ENCODE peak calls at places on chromosomes 6 and 20, in ten cellular contexts. V, P, U, N, H, L, G, E, I and B are unnamed samples.
A peak's percentile ranks its signal among the peaks of the same experiment; 100 is the strongest.

GRCh38 chr6:160215232-160215631 is 43.4 kb downstream of the SLC22A2 start:
- DNase-seq in V (no peak), P (no peak), U (no peak), N (no peak), H (no peak), L (no peak), G (no peak), E (no peak), I (no peak), B (no peak)

GRCh38 chr6:28811873-28812272 is 111.9 kb downstream of the TRIM27 start:
- DNase-seq in V (no peak), P (no peak), U (no peak), N (no peak), H (no peak), L (no peak), G (no peak), E (no peak), I (no peak), B (peak; percentile 55)

GRCh38 chr6:110646951-110647910 is 168.0 kb downstream of the CDK19 start:
- DNase-seq in V (no peak), P (no peak), U (no peak), N (no peak), H (no peak), L (no peak), G (no peak), E (no peak), I (no peak), B (peak; percentile 52)

GRCh38 chr20:59566631-59567524 is 37.5 kb upstream of the PHACTR3 start:
- DNase-seq in V (no peak), P (no peak), U (no peak), N (no peak), H (no peak), L (no peak), G (no peak), E (no peak), I (peak; percentile 53), B (no peak)

GRCh38 chr6:125784365-125784764 is 6.4 kb upstream of the NCOA7 start:
- DNase-seq in V (no peak), P (no peak), U (peak; percentile 22), N (no peak), H (no peak), L (no peak), G (no peak), E (no peak), I (no peak), B (no peak)

GRCh38 chr6:79713701-79714322 is 82.7 kb downstream of the SH3BGRL2 start:
- DNase-seq in V (peak; percentile 30), P (peak; percentile 60), U (peak; percentile 7), N (peak; percentile 52), H (no peak), L (no peak), G (no peak), E (no peak), I (no peak), B (peak; percentile 13)

GRCh38 chr6:136920216-136920857 is 1.8 kb upstream of the SLC35D3 start:
- DNase-seq in V (no peak), P (no peak), U (no peak), N (peak; percentile 67), H (no peak), L (no peak), G (no peak), E (no peak), I (no peak), B (peak; percentile 27)

GRCh38 chr6:83193747-83194582 is 808 bp downstream of the RWDD2A start:
- DNase-seq in V (peak; percentile 13), P (peak; percentile 1), U (no peak), N (peak; percentile 26), H (no peak), L (peak; percentile 76), G (peak; percentile 6), E (peak; percentile 63), I (peak; percentile 76), B (peak; percentile 77)

GRCh38 chr6:1388927-1389790 is at the start of gene FOXF2:
- DNase-seq in V (no peak), P (no peak), U (peak; percentile 68), N (no peak), H (no peak), L (peak; percentile 85), G (no peak), E (no peak), I (no peak), B (no peak)

GRCh38 chr20:16556299-16556698 is 16.9 kb downstream of the KIF16B start:
- DNase-seq in V (no peak), P (no peak), U (peak; percentile 57), N (no peak), H (no peak), L (no peak), G (no peak), E (no peak), I (no peak), B (no peak)

GRCh38 chr6:156685823-156686428 is 91.3 kb upstream of the ARID1B start:
- DNase-seq in V (no peak), P (no peak), U (no peak), N (peak; percentile 49), H (no peak), L (no peak), G (no peak), E (no peak), I (no peak), B (no peak)

GRCh38 chr6:98657764-98658163 is 176.6 kb upstream of the POU3F2 start:
- DNase-seq in V (no peak), P (no peak), U (peak; percentile 1), N (no peak), H (no peak), L (no peak), G (no peak), E (no peak), I (no peak), B (no peak)

GRCh38 chr20:13042458-13042794 is 33.7 kb downstream of the SPTLC3 start:
- DNase-seq in V (no peak), P (no peak), U (no peak), N (no peak), H (no peak), L (no peak), G (no peak), E (no peak), I (no peak), B (no peak)

GRCh38 chr6:130560231-130560630 is 194.4 kb downstream of the TMEM200A start:
- DNase-seq in V (no peak), P (no peak), U (peak; percentile 41), N (no peak), H (no peak), L (no peak), G (no peak), E (no peak), I (no peak), B (no peak)

GRCh38 chr6:116450769-116451740 is 10.1 kb upstream of the CALHM6 start:
- DNase-seq in V (no peak), P (no peak), U (no peak), N (no peak), H (no peak), L (no peak), G (no peak), E (no peak), I (no peak), B (no peak)

GRCh38 chr6:35728663-35729348 is 8.0 kb upstream of the ARMC12 start:
- DNase-seq in V (no peak), P (no peak), U (no peak), N (no peak), H (no peak), L (peak; percentile 87), G (no peak), E (peak; percentile 83), I (peak; percentile 85), B (peak; percentile 27)